ENCODE peak calls at places on chromosome 13, in seven cellular contexts. C, V, R, H, F, E and T are unnamed samples.
A peak's percentile ranks its signal among the peaks of the same experiment; 100 is the strongest.

GRCh38 chr13:20192470-20193141 is at the start of gene GJB2:
- DNase-seq in C (no peak), V (no peak), R (no peak), H (no peak), F (no peak), E (no peak), T (no peak)

GRCh38 chr13:92500192-92500591 is 726.4 kb upstream of the GPC6 start:
- DNase-seq in C (no peak), V (no peak), R (no peak), H (no peak), F (no peak), E (no peak), T (no peak)

GRCh38 chr13:42757678-42758420 is 23.5 kb upstream of the FAM216B start:
- DNase-seq in C (no peak), V (no peak), R (no peak), H (no peak), F (no peak), E (no peak), T (no peak)

GRCh38 chr13:110624766-110625756 is 9.7 kb downstream of the NAXD start:
- DNase-seq in C (no peak), V (no peak), R (no peak), H (no peak), F (no peak), E (no peak), T (no peak)

GRCh38 chr13:33721719-33722118 is 96.2 kb upstream of the RFC3 start:
- DNase-seq in C (no peak), V (no peak), R (no peak), H (no peak), F (peak; percentile 62), E (no peak), T (no peak)

GRCh38 chr13:72194531-72194930 is 327.5 kb upstream of the DACH1 start:
- DNase-seq in C (no peak), V (no peak), R (no peak), H (peak; percentile 31), F (no peak), E (no peak), T (no peak)

GRCh38 chr13:98879965-98880364 is 97.9 kb downstream of the DOCK9 start:
- DNase-seq in C (no peak), V (no peak), R (no peak), H (no peak), F (no peak), E (no peak), T (no peak)

GRCh38 chr13:99981115-99982020 is at the start of gene ZIC2:
- DNase-seq in C (no peak), V (no peak), R (no peak), H (no peak), F (no peak), E (no peak), T (no peak)

GRCh38 chr13:50309872-50310594 is 294.8 kb downstream of the KCNRG start:
- DNase-seq in C (no peak), V (no peak), R (no peak), H (no peak), F (no peak), E (no peak), T (no peak)

GRCh38 chr13:113405481-113406300 is 41.8 kb upstream of the GRTP1 start:
- DNase-seq in C (no peak), V (no peak), R (no peak), H (no peak), F (no peak), E (no peak), T (no peak)

GRCh38 chr13:24672141-24673132 is 7.8 kb upstream of the ATP12A start:
- DNase-seq in C (no peak), V (no peak), R (no peak), H (no peak), F (no peak), E (no peak), T (no peak)

GRCh38 chr13:28031220-28031903 is 42.9 kb upstream of the URAD start:
- DNase-seq in C (no peak), V (no peak), R (no peak), H (no peak), F (no peak), E (no peak), T (no peak)

GRCh38 chr13:27308941-27309340 is 38.3 kb downstream of the RASL11A start:
- DNase-seq in C (no peak), V (no peak), R (no peak), H (no peak), F (no peak), E (no peak), T (no peak)

GRCh38 chr13:44426461-44426860 is 52.8 kb downstream of the SERP2 start:
- DNase-seq in C (no peak), V (no peak), R (no peak), H (no peak), F (no peak), E (no peak), T (no peak)

GRCh38 chr13:44474122-44474910 is 100.7 kb downstream of the SERP2 start:
- DNase-seq in C (no peak), V (no peak), R (no peak), H (no peak), F (peak; percentile 17), E (no peak), T (no peak)

GRCh38 chr13:79417741-79418140 is 11.7 kb upstream of the RBM26 start:
- DNase-seq in C (no peak), V (no peak), R (no peak), H (no peak), F (no peak), E (no peak), T (no peak)

GRCh38 chr13:49436890-49437289 is 7.0 kb downstream of the CAB39L start:
- DNase-seq in C (no peak), V (no peak), R (no peak), H (no peak), F (peak; percentile 73), E (no peak), T (no peak)

GRCh38 chr13:52428295-52428694 is 22.1 kb downstream of the VPS36 start:
- DNase-seq in C (no peak), V (no peak), R (no peak), H (no peak), F (peak; percentile 70), E (no peak), T (no peak)

GRCh38 chr13:110637747-110638146 is 22.4 kb downstream of the NAXD start:
- DNase-seq in C (no peak), V (no peak), R (no peak), H (no peak), F (no peak), E (no peak), T (no peak)

GRCh38 chr13:34698953-34699352 is 243.1 kb upstream of the NBEA start:
- DNase-seq in C (no peak), V (no peak), R (no peak), H (no peak), F (no peak), E (no peak), T (no peak)

GRCh38 chr13:21925720-21926119 is 254.8 kb downstream of the FGF9 start:
- DNase-seq in C (no peak), V (no peak), R (no peak), H (no peak), F (no peak), E (no peak), T (no peak)

GRCh38 chr13:92590503-92590908 is 636.1 kb upstream of the GPC6 start:
- DNase-seq in C (no peak), V (no peak), R (no peak), H (no peak), F (peak; percentile 3), E (no peak), T (no peak)

GRCh38 chr13:95643471-95643813 is 1.1 kb downstream of the DZIP1 start:
- DNase-seq in C (no peak), V (no peak), R (no peak), H (no peak), F (peak; percentile 43), E (no peak), T (no peak)

GRCh38 chr13:31870511-31870910 is 131.2 kb downstream of the RXFP2 start:
- DNase-seq in C (no peak), V (no peak), R (no peak), H (no peak), F (no peak), E (no peak), T (no peak)

GRCh38 chr13:46184277-46184699 is 2.3 kb upstream of the LCP1 start:
- DNase-seq in C (peak; percentile 33), V (no peak), R (peak; percentile 58), H (no peak), F (no peak), E (peak; percentile 67), T (peak; percentile 70)